ENCODE peak calls at places on chromosomes 1 and 21, in four cellular contexts. N, Y, Z and S are unnamed samples.

GRCh38 chr1:92503926-92504750 is 17.4 kb upstream of the GFI1 start:
- DNase-seq in Y (no peak), N (no peak), Z (no peak), S (no peak)

GRCh38 chr1:225772848-225773247 is 4.8 kb upstream of the SRP9 start:
- DNase-seq in N (no peak), Z (no peak), Y (no peak), S (no peak)

GRCh38 chr1:209627349-209628196 is 24.7 kb downstream of the LAMB3 start:
- DNase-seq in N (no peak), Y (peak; percentile 86), Z (peak; percentile 46), S (peak; percentile 89)

GRCh38 chr1:109919271-109919670 is 8.6 kb downstream of the CSF1 start:
- DNase-seq in Y (no peak), N (no peak), Z (no peak), S (no peak)

GRCh38 chr1:73910466-73910865 is 287.5 kb downstream of the LRRIQ3 start:
- DNase-seq in N (no peak), Z (no peak), Y (no peak), S (no peak)

GRCh38 chr1:210259496-210259895 is 26.9 kb downstream of the SERTAD4 start:
- DNase-seq in N (no peak), Z (no peak), Y (no peak), S (no peak)

GRCh38 chr1:172779501-172779900 is 120.6 kb downstream of the FASLG start:
- DNase-seq in N (no peak), Z (no peak), Y (no peak), S (no peak)

GRCh38 chr1:20472860-20473711 is 12.9 kb downstream of the CAMK2N1 start:
- DNase-seq in Y (peak; percentile 94), N (peak; percentile 7), Z (no peak), S (no peak)

GRCh38 chr1:233613252-233614172 is at the start of gene KCNK1:
- DNase-seq in N (no peak), Y (peak; percentile 76), Z (no peak), S (peak; percentile 77)

GRCh38 chr1:24285231-24285630 is 33.9 kb upstream of the GRHL3 start:
- DNase-seq in Z (no peak), N (no peak), Y (no peak), S (no peak)

GRCh38 chr1:215605011-215605621 is 38.0 kb downstream of the KCTD3 start:
- DNase-seq in Y (no peak), N (no peak), Z (no peak), S (no peak)

GRCh38 chr1:35717911-35718476 is 690 bp downstream of the C1orf216 start:
- DNase-seq in N (no peak), Y (peak; percentile 77), Z (no peak), S (no peak)

GRCh38 chr1:55632058-55632457 is 416.9 kb upstream of the USP24 start:
- DNase-seq in Y (no peak), N (no peak), Z (no peak), S (no peak)

GRCh38 chr1:165876121-165876520 is 48.7 kb downstream of the UCK2 start:
- DNase-seq in Z (no peak), N (no peak), Y (no peak), S (no peak)

GRCh38 chr1:203701606-203702005 is 63.4 kb upstream of the LAX1 start:
- DNase-seq in Y (no peak), N (no peak), Z (no peak), S (no peak)

GRCh38 chr1:1170891-1171550 is 2.7 kb upstream of the TTLL10 start:
- DNase-seq in N (no peak), Y (no peak), Z (no peak), S (no peak)

GRCh38 chr1:27992271-27992670 is 32.5 kb downstream of the XKR8 start:
- DNase-seq in N (no peak), Z (no peak), Y (no peak), S (no peak)

GRCh38 chr1:228902781-228903572 is 167.7 kb downstream of the RHOU start:
- DNase-seq in Y (no peak), N (no peak), Z (peak; percentile 91), S (no peak)

GRCh38 chr1:84619383-84620093 is 45.3 kb upstream of the CTBS start:
- DNase-seq in Z (peak; percentile 9), N (no peak), Y (no peak), S (peak; percentile 30)

GRCh38 chr21:25283720-25284119 is 323.6 kb downstream of the MRPL39 start:
- DNase-seq in Z (peak; percentile 0), Y (no peak), N (no peak), S (peak; percentile 20)

GRCh38 chr1:233500111-233500510 is 113.8 kb upstream of the KCNK1 start:
- DNase-seq in N (no peak), Z (no peak), Y (no peak), S (no peak)

GRCh38 chr1:67752306-67752705 is 67.3 kb downstream of the GADD45A start:
- DNase-seq in N (no peak), Y (no peak), Z (no peak), S (no peak)

GRCh38 chr1:966135-966602 is at the start of gene PLEKHN1:
- DNase-seq in Y (peak; percentile 71), N (no peak), Z (peak; percentile 30), S (no peak)

GRCh38 chr1:110337704-110338199 is 1.4 kb upstream of the RBM15 start:
- DNase-seq in Y (peak; percentile 39), Z (peak; percentile 54), N (no peak), S (no peak)

GRCh38 chr21:36847189-36847588 is 119.3 kb downstream of the HLCS start:
- DNase-seq in Y (no peak), Z (peak; percentile 59), N (no peak), S (no peak)

GRCh38 chr1:183568176-183569041 is 21.9 kb downstream of the NCF2 start:
- DNase-seq in N (no peak), Z (no peak), Y (no peak), S (no peak)

DNA sequence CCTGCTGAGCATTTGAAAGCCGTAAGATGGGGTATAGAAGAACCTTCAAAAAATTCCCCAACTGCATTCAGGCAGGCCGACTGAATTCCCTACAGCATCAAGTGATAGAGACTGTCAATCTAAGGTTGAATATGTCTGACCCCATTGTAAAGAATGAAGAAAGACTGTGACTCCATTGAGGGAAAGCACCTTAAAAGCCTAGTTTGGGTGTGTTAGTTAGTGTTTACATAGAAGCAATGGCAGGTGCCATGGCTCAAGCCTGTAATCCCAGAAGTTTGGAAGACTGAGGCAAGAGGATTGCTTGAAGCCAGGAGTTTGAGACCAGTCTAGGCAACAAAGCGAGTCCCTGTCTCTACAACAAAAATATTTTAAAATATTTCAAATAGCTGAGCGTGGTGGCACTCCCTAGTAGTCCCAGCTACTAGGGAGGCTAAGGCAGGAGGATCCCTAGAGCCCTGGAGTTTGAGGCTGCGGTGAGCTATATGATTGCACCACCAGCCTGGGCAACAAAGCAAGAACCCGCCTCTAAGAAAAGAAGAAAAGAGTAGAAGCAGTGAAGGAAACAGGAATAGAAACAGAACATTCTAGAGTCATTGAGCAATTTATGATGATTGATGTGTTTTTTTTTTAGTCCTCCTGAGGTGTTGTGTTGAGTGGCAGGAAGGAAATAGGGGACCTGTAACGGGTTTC is 15.4 kb downstream of the POLR3GL start:
- DNase-seq in Y (no peak), Z (no peak), N (peak; percentile 49), S (no peak)
- TF ChIP-seq FOXK2 in Y (no peak), Z (no peak), N (no peak), S (no peak)

GRCh38 chr1:12434174-12434573 is 183.8 kb downstream of the DHRS3 start:
- DNase-seq in Z (no peak), N (peak; percentile 73), Y (no peak), S (no peak)
- TF ChIP-seq FOXK2 in Z (no peak), N (no peak), Y (no peak), S (no peak)

GRCh38 chr1:61386323-61386722 is 304.0 kb downstream of the NFIA start:
- DNase-seq in N (no peak), Z (no peak), Y (no peak), S (no peak)

GRCh38 chr1:61388586-61388985 is 306.2 kb downstream of the NFIA start:
- DNase-seq in Z (no peak), N (no peak), Y (no peak), S (no peak)

GRCh38 chr1:61389926-61390845 is 307.8 kb downstream of the NFIA start:
- DNase-seq in N (no peak), Z (no peak), Y (no peak), S (no peak)

GRCh38 chr1:61389194-61389925 is 307.0 kb downstream of the NFIA start:
- DNase-seq in Y (no peak), N (no peak), Z (no peak), S (no peak)

GRCh38 chr1:61387829-61388228 is 305.5 kb downstream of the NFIA start:
- DNase-seq in Y (no peak), Z (no peak), N (no peak), S (no peak)
- TF ChIP-seq FOXK2 in Y (no peak), Z (no peak), N (no peak), S (no peak)

GRCh38 chr1:117642963-117643362 is 37.1 kb downstream of the TENT5C start:
- DNase-seq in Z (no peak), N (no peak), Y (no peak), S (no peak)
- TF ChIP-seq FOXK2 in Z (no peak), N (no peak), Y (no peak), S (no peak)

GRCh38 chr1:89873757-89874156 is 52.9 kb downstream of the LRRC8D start:
- DNase-seq in Z (no peak), N (no peak), Y (no peak), S (no peak)
- TF ChIP-seq FOXK2 in Z (no peak), N (no peak), Y (no peak), S (no peak)

GRCh38 chr21:31973402-31973944 is 100.7 kb downstream of the HUNK start:
- DNase-seq in Y (no peak), Z (no peak), N (no peak), S (no peak)
- TF ChIP-seq FOXK2 in Y (no peak), Z (no peak), N (no peak), S (no peak)

GRCh38 chr1:14321413-14321812 is 277.1 kb upstream of the KAZN start:
- DNase-seq in N (no peak), Z (no peak), Y (no peak), S (no peak)

GRCh38 chr1:14320986-14321385 is 277.5 kb upstream of the KAZN start:
- DNase-seq in N (no peak), Z (no peak), Y (no peak), S (no peak)

GRCh38 chr1:14318830-14319229 is 279.7 kb upstream of the KAZN start:
- DNase-seq in Z (no peak), N (no peak), Y (no peak), S (no peak)

GRCh38 chr1:14323665-14324630 is 274.5 kb upstream of the KAZN start:
- DNase-seq in Z (no peak), Y (no peak), N (no peak), S (no peak)

GRCh38 chr1:14320518-14320917 is 278.0 kb upstream of the KAZN start:
- DNase-seq in N (no peak), Y (no peak), Z (no peak), S (no peak)
- TF ChIP-seq FOXK2 in N (no peak), Y (no peak), Z (no peak), S (no peak)

DNA sequence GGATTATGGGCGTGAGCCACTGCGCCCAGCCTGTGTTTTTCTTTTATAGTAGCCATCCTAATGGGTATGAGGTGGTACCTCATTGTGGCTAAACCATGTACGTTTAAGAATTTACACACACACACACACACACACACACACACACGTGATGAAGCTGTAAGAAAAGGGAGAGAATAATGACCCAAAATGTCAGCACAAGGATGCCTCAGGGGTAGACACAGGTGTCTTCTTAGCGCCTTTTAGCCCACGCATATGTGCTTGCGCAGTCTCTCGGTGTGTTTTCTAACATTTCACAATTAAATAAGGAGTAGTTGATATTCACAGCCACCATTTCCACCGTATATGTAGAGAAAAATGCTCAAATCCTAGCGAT is 782 bp upstream of the PFKL start:
- DNase-seq in Y (no peak), N (no peak), Z (no peak), S (no peak)
- TF ChIP-seq FOXK2 in Y (no peak), N (no peak), Z (no peak), S (no peak)